ENCODE peak calls at places on chromosomes 16 and 17, in ten cellular contexts. U is prostate gland; J is mesothelial cell of epicardium; A is CD8-positive, alpha-beta T cell; F is CD4-positive, alpha-beta T cell; P is type B pancreatic cell; X is upper lobe of right lung; K is tibial nerve; G is Calu3; V is PC-3. C is an unnamed sample.

GRCh38 chr17:62580947-62581346 is 46.5 kb upstream of the MRC2 start:
- DNase-seq in U (no peak), J (no peak), A (no peak), F (no peak), P (no peak), X (no peak), K (no peak), G (no peak), V (no peak), C (no peak)

GRCh38 chr16:88325976-88326375 is 56.8 kb upstream of the ZNF469 start:
- DNase-seq in U (no peak), J (no peak), A (no peak), F (no peak), P (no peak), X (no peak), K (no peak), G (no peak), V (no peak), C (no peak)

GRCh38 chr17:46025510-46025909 is 26.5 kb downstream of the STH start:
- DNase-seq in U (no peak), J (no peak), A (no peak), F (no peak), P (no peak), X (no peak), K (no peak), G (no peak), V (no peak), C (no peak)

GRCh38 chr16:10579965-10580918 is at the start of gene EMP2:
- DNase-seq in U (peak; percentile 79), J (peak; percentile 61), A (no peak), F (no peak), P (peak; percentile 79), X (peak; percentile 93), K (peak; percentile 67), G (peak; percentile 93), V (peak; percentile 76), C (peak; percentile 27)

GRCh38 chr17:27407916-27408846 is 48.1 kb upstream of the KSR1 start:
- DNase-seq in U (no peak), J (no peak), A (no peak), F (no peak), P (peak; percentile 47), X (no peak), K (no peak), G (no peak), V (peak; percentile 38), C (no peak)

GRCh38 chr16:11671676-11672075 is 3.4 kb downstream of the SNN start:
- DNase-seq in U (no peak), J (no peak), A (no peak), F (no peak), P (no peak), X (no peak), K (no peak), G (no peak), V (no peak), C (no peak)

GRCh38 chr17:65559802-65560627 is 1.4 kb downstream of the AXIN2 start:
- DNase-seq in U (peak; percentile 40), J (peak; percentile 58), A (peak; percentile 62), F (no peak), P (peak; percentile 84), X (peak; percentile 78), K (peak; percentile 25), G (no peak), V (no peak), C (peak; percentile 28)

GRCh38 chr16:72967941-72968340 is 80.0 kb downstream of the ZFHX3 start:
- DNase-seq in U (peak; percentile 54), J (no peak), A (no peak), F (no peak), P (no peak), X (no peak), K (no peak), G (no peak), V (no peak), C (no peak)

GRCh38 chr16:11058820-11059219 is 114.5 kb downstream of the CLEC16A start:
- DNase-seq in U (no peak), J (no peak), A (no peak), F (no peak), P (no peak), X (peak; percentile 23), K (no peak), G (peak; percentile 44), V (no peak), C (no peak)

GRCh38 chr16:74738134-74738541 is 36.5 kb downstream of the FA2H start:
- DNase-seq in U (no peak), J (no peak), A (no peak), F (no peak), P (no peak), X (no peak), K (no peak), G (peak; percentile 94), V (peak; percentile 77), C (no peak)

GRCh38 chr17:80872999-80873951 is 118.4 kb upstream of the CHMP6 start:
- DNase-seq in U (no peak), J (no peak), A (no peak), F (no peak), P (no peak), X (peak; percentile 66), K (no peak), G (no peak), V (peak; percentile 36), C (no peak)

GRCh38 chr16:68091604-68092261 is 6.6 kb downstream of the NFATC3 start:
- DNase-seq in U (peak; percentile 52), J (no peak), A (no peak), F (no peak), P (no peak), X (no peak), K (no peak), G (no peak), V (peak; percentile 21), C (no peak)

DNA sequence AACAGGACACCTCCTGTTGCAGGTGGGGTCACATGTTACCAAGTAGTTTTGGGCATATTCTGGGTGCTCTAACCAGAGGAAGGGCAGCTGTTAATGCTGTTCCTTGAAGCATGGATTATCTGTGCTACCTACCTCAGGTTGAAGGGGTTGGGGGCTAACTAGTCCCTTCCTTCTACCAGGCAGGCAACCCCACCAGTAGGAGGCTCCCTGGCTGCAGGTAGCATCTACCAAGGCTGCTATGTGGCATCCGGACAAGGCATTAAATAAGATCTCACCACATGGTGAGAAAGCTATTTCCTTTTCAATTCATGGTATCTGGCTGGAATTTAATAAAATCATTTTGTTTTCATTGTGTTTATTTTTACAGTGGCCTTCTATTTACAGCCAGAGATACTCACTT is 62.5 kb downstream of the CACNG3 start:
- DNase-seq in U (no peak), J (no peak), A (no peak), F (no peak), P (no peak), X (no peak), K (no peak), G (no peak), V (no peak), C (no peak)
- TF ChIP-seq CTCF in U (no peak), J (no peak), A (no peak), F (no peak), P (no peak), X (no peak), K (no peak), G (no peak), V (no peak), C (no peak)

DNA sequence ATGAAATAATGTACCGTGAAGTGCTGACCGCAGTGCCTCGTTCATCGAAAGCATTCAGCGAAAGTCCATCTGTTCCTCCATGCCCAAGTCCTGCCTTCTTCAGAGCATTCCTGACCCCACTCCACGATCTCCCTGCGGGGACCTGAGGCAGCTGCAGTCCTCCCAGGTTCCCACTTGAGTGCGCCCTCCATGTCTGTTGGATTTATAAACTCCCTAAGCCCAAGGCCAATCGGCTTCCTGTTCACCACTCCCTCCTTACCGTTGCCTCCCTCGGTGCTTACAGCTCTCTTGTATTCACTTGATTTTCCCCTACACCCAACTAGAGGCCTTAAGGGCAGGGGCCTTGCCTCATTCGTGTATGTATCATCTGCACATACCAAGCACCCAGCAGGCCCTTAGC is 2.8 kb downstream of the RAD51D start:
- DNase-seq in U (no peak), J (no peak), A (no peak), F (no peak), P (no peak), X (no peak), K (no peak), G (no peak), V (no peak), C (no peak)
- TF ChIP-seq CTCF in U (no peak), J (no peak), A (no peak), F (no peak), P (no peak), X (no peak), K (no peak), G (no peak), V (no peak), C (no peak)

GRCh38 chr17:17435323-17435722 is 41.5 kb upstream of the MED9 start:
- DNase-seq in U (no peak), J (no peak), A (no peak), F (no peak), P (no peak), X (no peak), K (no peak), G (no peak), V (peak; percentile 81), C (no peak)
- TF ChIP-seq CTCF in U (no peak), J (no peak), A (no peak), F (no peak), P (no peak), X (no peak), K (no peak), G (no peak), V (peak; percentile 41), C (no peak)

GRCh38 chr16:62036807-62037135 is 533 bp upstream of the CDH8 start:
- DNase-seq in U (no peak), J (no peak), A (no peak), F (no peak), P (no peak), X (no peak), K (no peak), G (no peak), V (no peak), C (no peak)

GRCh38 chr16:62038225-62038624 is 2.0 kb upstream of the CDH8 start:
- DNase-seq in U (no peak), J (no peak), A (no peak), F (no peak), P (no peak), X (no peak), K (no peak), G (no peak), V (peak; percentile 6), C (no peak)

GRCh38 chr16:62036101-62036806 is at the start of gene CDH8:
- DNase-seq in U (no peak), J (peak; percentile 35), A (no peak), F (no peak), P (peak; percentile 71), X (peak; percentile 57), K (no peak), G (no peak), V (no peak), C (no peak)

GRCh38 chr16:62038646-62039045 is 2.4 kb upstream of the CDH8 start:
- DNase-seq in U (no peak), J (no peak), A (no peak), F (no peak), P (no peak), X (no peak), K (no peak), G (no peak), V (no peak), C (no peak)

DNA sequence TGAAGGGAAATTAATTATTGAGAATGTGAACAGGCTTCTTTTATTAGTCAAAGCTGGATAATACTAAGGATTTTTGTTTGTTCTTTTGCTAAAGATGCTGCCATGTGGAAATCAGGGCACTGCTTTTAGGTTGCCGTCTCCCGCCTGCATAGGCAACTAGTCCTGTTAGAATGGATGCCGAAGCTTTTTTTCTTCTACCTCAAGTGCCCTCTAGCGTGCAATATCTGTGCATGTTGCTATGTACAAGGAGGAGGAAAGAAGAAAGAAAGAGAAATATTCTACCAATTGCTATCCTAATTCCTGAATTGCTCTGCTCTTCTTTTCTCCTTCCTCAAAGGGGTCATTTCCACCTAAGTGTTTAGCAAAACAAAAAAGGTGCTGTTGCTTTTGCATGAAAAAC is 5.2 kb upstream of the CDH8 start:
- DNase-seq in U (no peak), J (no peak), A (no peak), F (no peak), P (no peak), X (no peak), K (no peak), G (peak; percentile 3), V (peak; percentile 68), C (no peak)
- TF ChIP-seq CTCF in U (no peak), J (no peak), A (no peak), F (no peak), P (peak; percentile 77), X (peak; percentile 38), K (no peak), G (no peak), V (peak; percentile 70), C (no peak)

C was measured in activated B cell treated with CpG ODN at 0.5 μM for 24 hours.